ENCODE peak calls at places on chromosome 22, in six cellular contexts. F, X, O, W, K and J are unnamed samples.

GRCh38 chr22:38172489-38173155 is 9.0 kb downstream of the PLA2G6 start:
- DNase-seq in F (no peak), X (peak), O (no peak), W (peak), K (peak), J (peak)

GRCh38 chr22:28925916-28926315 is 42.5 kb downstream of the ZNRF3 start:
- DNase-seq in F (no peak), X (no peak), O (no peak), W (no peak), K (no peak), J (no peak)

GRCh38 chr22:44180706-44181032 is at the start of gene PARVG:
- DNase-seq in F (no peak), X (no peak), O (peak), W (no peak), K (peak), J (no peak)

GRCh38 chr22:45867118-45867905 is 109.7 kb downstream of the WNT7B start:
- DNase-seq in F (peak), X (peak), O (no peak), W (peak), K (no peak), J (no peak)

GRCh38 chr22:47354668-47355387 is 592.4 kb downstream of the TBC1D22A start:
- DNase-seq in F (no peak), X (no peak), O (no peak), W (no peak), K (no peak), J (no peak)

GRCh38 chr22:42069801-42070516 is 653 bp downstream of the NAGA start:
- DNase-seq in F (peak), X (peak), O (no peak), W (no peak), K (no peak), J (peak)

GRCh38 chr22:37248251-37248650 is 4.2 kb upstream of the RAC2 start:
- DNase-seq in F (no peak), X (no peak), O (peak), W (no peak), K (no peak), J (no peak)

GRCh38 chr22:32698926-32699619 is 102.4 kb upstream of the TIMP3 start:
- DNase-seq in F (no peak), X (no peak), O (no peak), W (peak), K (no peak), J (peak)

GRCh38 chr22:45632791-45633515 is 38.7 kb upstream of the ATXN10 start:
- DNase-seq in F (no peak), X (no peak), O (no peak), W (no peak), K (no peak), J (no peak)

GRCh38 chr22:27437570-27437969 is 364.0 kb downstream of the MN1 start:
- DNase-seq in F (no peak), X (no peak), O (no peak), W (no peak), K (no peak), J (no peak)

GRCh38 chr22:42688241-42688913 is 32.3 kb downstream of the A4GALT start:
- DNase-seq in F (peak), X (peak), O (peak), W (peak), K (no peak), J (peak)

GRCh38 chr22:45537734-45538181 is 35.1 kb downstream of the FBLN1 start:
- DNase-seq in F (peak), X (no peak), O (no peak), W (no peak), K (no peak), J (peak)

GRCh38 chr22:44353063-44353440 is 40.3 kb upstream of the SHISAL1 start:
- DNase-seq in F (no peak), X (no peak), O (no peak), W (peak), K (no peak), J (peak)

GRCh38 chr22:38455530-38456271 is 702 bp upstream of the KCNJ4 start:
- DNase-seq in F (no peak), X (peak), O (no peak), W (no peak), K (no peak), J (no peak)

GRCh38 chr22:41917906-41918791 is 3.3 kb upstream of the SHISA8 start:
- DNase-seq in F (peak), X (peak), O (peak), W (peak), K (no peak), J (peak)

GRCh38 chr22:43891360-43892182 is at the start of gene PNPLA5:
- DNase-seq in F (no peak), X (no peak), O (no peak), W (no peak), K (no peak), J (no peak)

GRCh38 chr22:18044548-18045271 is 20.3 kb upstream of the MICAL3 start:
- DNase-seq in F (no peak), X (no peak), O (no peak), W (peak), K (no peak), J (peak)

GRCh38 chr22:37290737-37291136 is 8.4 kb downstream of the CYTH4 start:
- DNase-seq in F (peak), X (no peak), O (no peak), W (peak), K (no peak), J (peak)